ENCODE peak calls at places on chromosome 3, in eight cellular contexts. U, I, N, M, K, V, J and S are unnamed samples.

GRCh38 chr3:59150039-59150438 is 100.2 kb upstream of the CFAP20DC start:
- DNase-seq in M (no peak), V (no peak), J (no peak), N (no peak), I (no peak), U (no peak), K (no peak), S (no peak)

GRCh38 chr3:150236683-150237082 is 171.4 kb upstream of the TSC22D2 start:
- DNase-seq in K (no peak), V (peak), I (no peak), N (no peak), J (no peak), M (no peak), U (no peak), S (no peak)

GRCh38 chr3:127762077-127762786 is 60.1 kb downstream of the MGLL start:
- DNase-seq in V (no peak), K (no peak), U (peak), I (no peak), M (no peak), J (no peak), N (no peak), S (no peak)

GRCh38 chr3:37741644-37742043 is 120.0 kb upstream of the CTDSPL start:
- DNase-seq in I (peak), M (peak), J (no peak), K (peak), V (peak), N (peak), U (no peak), S (peak)

GRCh38 chr3:75001330-75001729 is 386.9 kb upstream of the CNTN3 start:
- DNase-seq in V (peak), K (peak), N (peak), J (no peak), U (no peak), M (peak), I (no peak), S (no peak)

GRCh38 chr3:126414406-126414805 is 19.7 kb downstream of the CFAP100 start:
- DNase-seq in K (no peak), M (no peak), J (no peak), I (no peak), V (no peak), N (no peak), U (no peak), S (no peak)

GRCh38 chr3:125186261-125186770 is 26.2 kb downstream of the SLC12A8 start:
- DNase-seq in V (peak), U (peak), J (peak), M (peak), I (peak), N (no peak), K (no peak), S (no peak)

GRCh38 chr3:187062526-187063177 is 76.6 kb downstream of the RPL39L start:
- DNase-seq in N (peak), U (peak), M (no peak), J (no peak), K (peak), I (peak), V (peak), S (no peak)

GRCh38 chr3:46890132-46890531 is 12.6 kb downstream of the PTH1R start:
- DNase-seq in J (no peak), N (no peak), V (no peak), M (no peak), I (no peak), U (no peak), K (no peak), S (no peak)

GRCh38 chr3:112302061-112302830 is 8.2 kb upstream of the SLC9C1 start:
- DNase-seq in M (no peak), I (no peak), K (no peak), J (peak), V (no peak), U (no peak), N (no peak), S (no peak)

GRCh38 chr3:42729404-42730145 is 27.0 kb upstream of the HHATL start:
- DNase-seq in J (no peak), M (no peak), I (no peak), V (no peak), N (no peak), K (no peak), U (no peak), S (no peak)

GRCh38 chr3:173397161-173398110 is at the start of gene NLGN1:
- DNase-seq in U (no peak), M (peak), N (peak), I (peak), V (peak), K (peak), J (no peak), S (peak)

GRCh38 chr3:37891227-37891626 is 29.5 kb downstream of the CTDSPL start:
- DNase-seq in N (no peak), U (peak), J (no peak), K (peak), V (no peak), I (peak), M (no peak), S (no peak)